ENCODE peak calls at places on chromosomes 13 and 19, in seven cellular contexts. One of them, this sample, is unnamed.
A peak's percentile ranks its signal among the peaks of the same experiment; 100 is the strongest.

GRCh38 chr19:46605356-46605821 is 4.3 kb downstream of the CALM3 start:
- DNase-seq in GM13976: peak; percentile 5
- DNase-seq in Peyer's patch: no peak
- DNase-seq in H9: no peak
- DNase-seq in foreskin keratinocyte: no peak
- DNase-seq in astrocyte of the cerebellum: no peak
- DNase-seq in transverse colon: no peak
- DNase-seq in this sample: no peak

GRCh38 chr19:17513801-17514200 is 2.4 kb downstream of the PGLS start:
- DNase-seq in GM13976: no peak
- DNase-seq in Peyer's patch: no peak
- DNase-seq in H9: no peak
- DNase-seq in foreskin keratinocyte: peak; percentile 34
- DNase-seq in astrocyte of the cerebellum: no peak
- DNase-seq in transverse colon: no peak
- DNase-seq in this sample: no peak

GRCh38 chr13:50379584-50379983 is 364.3 kb downstream of the KCNRG start:
- DNase-seq in GM13976: no peak
- DNase-seq in Peyer's patch: no peak
- DNase-seq in H9: no peak
- DNase-seq in foreskin keratinocyte: no peak
- DNase-seq in astrocyte of the cerebellum: no peak
- DNase-seq in transverse colon: no peak
- DNase-seq in this sample: no peak

GRCh38 chr19:28294395-28294794 is 918.6 kb downstream of the UQCRFS1 start:
- DNase-seq in GM13976: no peak
- DNase-seq in Peyer's patch: no peak
- DNase-seq in H9: no peak
- DNase-seq in foreskin keratinocyte: no peak
- DNase-seq in astrocyte of the cerebellum: peak; percentile 32
- DNase-seq in transverse colon: peak; percentile 21
- DNase-seq in this sample: no peak

GRCh38 chr19:28159065-28159464 is 1053.9 kb downstream of the UQCRFS1 start:
- DNase-seq in GM13976: no peak
- DNase-seq in Peyer's patch: no peak
- DNase-seq in H9: no peak
- DNase-seq in foreskin keratinocyte: no peak
- DNase-seq in astrocyte of the cerebellum: no peak
- DNase-seq in transverse colon: no peak
- DNase-seq in this sample: no peak

GRCh38 chr19:58586131-58586765 is 13.1 kb upstream of the MZF1 start:
- DNase-seq in GM13976: no peak
- DNase-seq in Peyer's patch: no peak
- DNase-seq in H9: no peak
- DNase-seq in foreskin keratinocyte: no peak
- DNase-seq in astrocyte of the cerebellum: no peak
- DNase-seq in transverse colon: no peak
- DNase-seq in this sample: no peak

GRCh38 chr13:30892966-30893365 is 13.1 kb upstream of the MEDAG start:
- DNase-seq in GM13976: no peak
- DNase-seq in Peyer's patch: no peak
- DNase-seq in H9: peak; percentile 83
- DNase-seq in foreskin keratinocyte: no peak
- DNase-seq in astrocyte of the cerebellum: no peak
- DNase-seq in transverse colon: no peak
- DNase-seq in this sample: no peak

GRCh38 chr13:33873251-33873908 is 55.4 kb downstream of the RFC3 start:
- DNase-seq in GM13976: no peak
- DNase-seq in Peyer's patch: no peak
- DNase-seq in H9: no peak
- DNase-seq in foreskin keratinocyte: no peak
- DNase-seq in astrocyte of the cerebellum: no peak
- DNase-seq in transverse colon: no peak
- DNase-seq in this sample: no peak

GRCh38 chr19:658059-658839 is 4.8 kb downstream of the RNF126 start:
- DNase-seq in GM13976: no peak
- DNase-seq in Peyer's patch: no peak
- DNase-seq in H9: no peak
- DNase-seq in foreskin keratinocyte: no peak
- DNase-seq in astrocyte of the cerebellum: no peak
- DNase-seq in transverse colon: no peak
- DNase-seq in this sample: no peak

GRCh38 chr19:13441810-13442512 is 64.3 kb downstream of the CACNA1A start:
- DNase-seq in GM13976: peak; percentile 52
- DNase-seq in Peyer's patch: no peak
- DNase-seq in H9: peak; percentile 73
- DNase-seq in foreskin keratinocyte: no peak
- DNase-seq in astrocyte of the cerebellum: peak; percentile 35
- DNase-seq in transverse colon: peak; percentile 20
- DNase-seq in this sample: peak; percentile 27

GRCh38 chr13:44218501-44219240 is 155.0 kb upstream of the SERP2 start:
- DNase-seq in GM13976: no peak
- DNase-seq in Peyer's patch: no peak
- DNase-seq in H9: no peak
- DNase-seq in foreskin keratinocyte: no peak
- DNase-seq in astrocyte of the cerebellum: no peak
- DNase-seq in transverse colon: peak; percentile 60
- DNase-seq in this sample: no peak

GRCh38 chr13:110343241-110343865 is 36.3 kb downstream of the COL4A2 start:
- DNase-seq in GM13976: no peak
- DNase-seq in Peyer's patch: no peak
- DNase-seq in H9: no peak
- DNase-seq in foreskin keratinocyte: peak; percentile 94
- DNase-seq in astrocyte of the cerebellum: no peak
- DNase-seq in transverse colon: no peak
- DNase-seq in this sample: no peak

GRCh38 chr13:40375522-40376171 is 290.8 kb downstream of the FOXO1 start:
- DNase-seq in GM13976: no peak
- DNase-seq in Peyer's patch: no peak
- DNase-seq in H9: no peak
- DNase-seq in foreskin keratinocyte: no peak
- DNase-seq in astrocyte of the cerebellum: no peak
- DNase-seq in transverse colon: no peak
- DNase-seq in this sample: no peak

DNA sequence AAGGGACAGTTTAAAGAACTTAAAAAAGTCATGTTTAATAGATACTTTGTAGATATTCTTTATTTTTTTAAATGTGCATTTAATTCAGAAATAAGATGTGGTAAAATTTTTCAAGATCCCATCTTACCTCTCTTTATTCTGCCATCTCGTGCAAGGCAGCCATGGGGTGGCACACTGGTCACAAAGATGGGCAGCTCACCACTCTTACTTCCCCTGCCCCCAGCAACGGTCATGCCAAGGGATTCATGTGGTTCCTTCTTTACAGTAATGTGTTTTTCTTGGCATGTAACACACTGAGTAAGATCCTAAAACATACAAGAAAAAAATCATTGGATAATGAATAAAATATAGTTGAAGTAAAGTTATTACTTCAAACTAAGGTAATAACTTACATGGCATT is 64.2 kb downstream of the LNX2 start:
- DNase-seq in GM13976: no peak
- DNase-seq in Peyer's patch: no peak
- DNase-seq in H9: no peak
- DNase-seq in foreskin keratinocyte: no peak
- DNase-seq in astrocyte of the cerebellum: peak; percentile 62
- DNase-seq in transverse colon: no peak
- DNase-seq in this sample: no peak
- TF ChIP-seq CTCF in GM13976: no peak
- TF ChIP-seq CTCF in Peyer's patch: no peak
- TF ChIP-seq CTCF in H9: no peak
- TF ChIP-seq CTCF in foreskin keratinocyte: no peak
- TF ChIP-seq CTCF in astrocyte of the cerebellum: peak; percentile 26
- TF ChIP-seq CTCF in transverse colon: no peak
- TF ChIP-seq CTCF in this sample: peak; percentile 17

DNA sequence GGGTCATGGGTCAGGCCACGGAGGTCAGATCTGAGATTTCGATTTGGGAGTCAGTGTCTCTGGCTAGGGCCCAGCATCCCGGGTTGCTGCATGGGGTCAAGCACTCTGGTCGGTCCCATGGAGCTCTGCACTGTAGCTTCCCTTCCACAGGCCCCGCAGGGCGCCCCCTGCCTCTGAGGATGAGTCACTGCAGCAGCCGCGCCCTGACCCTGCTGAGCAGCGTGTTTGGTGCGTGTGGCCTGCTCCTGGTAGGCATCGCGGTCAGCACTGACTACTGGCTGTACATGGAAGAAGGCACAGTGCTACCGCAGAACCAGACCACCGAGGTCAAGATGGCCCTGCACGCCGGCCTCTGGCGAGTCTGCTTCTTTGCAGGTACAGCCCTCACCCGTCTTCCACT is 3.6 kb downstream of the CACNG7 start:
- DNase-seq in GM13976: peak; percentile 44
- DNase-seq in Peyer's patch: no peak
- DNase-seq in H9: peak; percentile 85
- DNase-seq in foreskin keratinocyte: no peak
- DNase-seq in astrocyte of the cerebellum: no peak
- DNase-seq in transverse colon: no peak
- DNase-seq in this sample: peak; percentile 23
- TF ChIP-seq CTCF in GM13976: no peak
- TF ChIP-seq CTCF in Peyer's patch: no peak
- TF ChIP-seq CTCF in H9: peak; percentile 94
- TF ChIP-seq CTCF in foreskin keratinocyte: peak; percentile 15
- TF ChIP-seq CTCF in astrocyte of the cerebellum: peak; percentile 12
- TF ChIP-seq CTCF in transverse colon: no peak
- TF ChIP-seq CTCF in this sample: peak; percentile 26

DNA sequence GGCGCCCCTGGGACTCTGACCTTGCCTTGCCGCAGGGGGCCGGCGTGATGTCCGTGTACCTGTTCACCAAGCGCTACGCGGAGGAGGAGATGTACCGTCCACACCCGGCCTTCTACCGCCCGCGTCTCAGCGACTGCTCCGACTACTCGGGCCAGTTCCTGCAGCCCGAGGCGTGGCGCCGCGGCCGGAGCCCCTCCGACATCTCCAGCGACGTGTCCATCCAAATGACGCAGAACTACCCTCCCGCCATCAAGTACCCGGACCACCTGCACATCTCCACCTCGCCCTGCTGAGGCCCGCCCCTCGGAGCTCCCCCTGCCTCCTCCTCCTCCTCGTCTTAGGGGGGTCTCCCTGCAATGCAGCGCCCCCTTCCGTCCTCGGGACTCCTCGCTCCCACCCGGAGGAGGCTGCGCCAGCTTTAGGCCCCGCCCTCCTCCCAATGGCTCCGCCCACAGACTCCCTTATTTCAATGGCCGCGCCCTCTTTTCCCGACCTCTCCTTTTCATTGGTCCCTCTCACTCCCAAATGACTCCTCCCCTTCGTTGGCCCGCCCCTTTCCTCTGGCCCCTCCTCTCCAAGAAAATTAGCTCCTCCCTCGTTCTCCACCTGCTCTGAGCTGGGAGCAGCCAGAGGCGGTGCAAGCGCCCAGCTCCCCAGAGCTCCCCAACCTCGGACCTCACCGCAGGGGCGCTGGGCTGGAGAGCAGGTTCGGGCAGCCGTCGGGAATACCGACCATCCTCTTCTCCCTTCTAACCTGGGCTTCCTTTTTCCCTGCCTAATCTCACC is 20.5 kb upstream of the CACNG8 start:
- DNase-seq in GM13976: no peak
- DNase-seq in Peyer's patch: no peak
- DNase-seq in H9: peak; percentile 97
- DNase-seq in foreskin keratinocyte: no peak
- DNase-seq in astrocyte of the cerebellum: no peak
- DNase-seq in transverse colon: no peak
- DNase-seq in this sample: no peak
- TF ChIP-seq CTCF in GM13976: no peak
- TF ChIP-seq CTCF in Peyer's patch: no peak
- TF ChIP-seq CTCF in H9: peak; percentile 96
- TF ChIP-seq CTCF in foreskin keratinocyte: no peak
- TF ChIP-seq CTCF in astrocyte of the cerebellum: no peak
- TF ChIP-seq CTCF in transverse colon: no peak
- TF ChIP-seq CTCF in this sample: no peak

GRCh38 chr13:73401769-73402168 is 343.0 kb downstream of the KLF5 start:
- DNase-seq in GM13976: no peak
- DNase-seq in Peyer's patch: no peak
- DNase-seq in H9: no peak
- DNase-seq in foreskin keratinocyte: no peak
- DNase-seq in astrocyte of the cerebellum: no peak
- DNase-seq in transverse colon: no peak
- DNase-seq in this sample: no peak
- TF ChIP-seq CTCF in GM13976: no peak
- TF ChIP-seq CTCF in Peyer's patch: no peak
- TF ChIP-seq CTCF in H9: peak; percentile 57
- TF ChIP-seq CTCF in foreskin keratinocyte: peak; percentile 48
- TF ChIP-seq CTCF in astrocyte of the cerebellum: no peak
- TF ChIP-seq CTCF in transverse colon: no peak
- TF ChIP-seq CTCF in this sample: no peak

GRCh38 chr19:2332341-2333026 is 4.0 kb downstream of the SPPL2B start:
- DNase-seq in GM13976: peak; percentile 75
- DNase-seq in Peyer's patch: peak; percentile 74
- DNase-seq in H9: no peak
- DNase-seq in foreskin keratinocyte: no peak
- DNase-seq in astrocyte of the cerebellum: no peak
- DNase-seq in transverse colon: peak; percentile 69
- DNase-seq in this sample: peak; percentile 75

GRCh38 chr19:2334426-2334825 is 5.9 kb downstream of the SPPL2B start:
- DNase-seq in GM13976: no peak
- DNase-seq in Peyer's patch: no peak
- DNase-seq in H9: no peak
- DNase-seq in foreskin keratinocyte: no peak
- DNase-seq in astrocyte of the cerebellum: no peak
- DNase-seq in transverse colon: no peak
- DNase-seq in this sample: no peak

GRCh38 chr19:2333027-2333806 is 4.7 kb downstream of the SPPL2B start:
- DNase-seq in GM13976: no peak
- DNase-seq in Peyer's patch: peak; percentile 83
- DNase-seq in H9: no peak
- DNase-seq in foreskin keratinocyte: no peak
- DNase-seq in astrocyte of the cerebellum: no peak
- DNase-seq in transverse colon: peak; percentile 64
- DNase-seq in this sample: no peak

GRCh38 chr19:2334986-2335846 is 6.7 kb downstream of the SPPL2B start:
- DNase-seq in GM13976: no peak
- DNase-seq in Peyer's patch: no peak
- DNase-seq in H9: no peak
- DNase-seq in foreskin keratinocyte: no peak
- DNase-seq in astrocyte of the cerebellum: no peak
- DNase-seq in transverse colon: no peak
- DNase-seq in this sample: no peak

GRCh38 chr19:2333807-2334211 is 5.3 kb downstream of the SPPL2B start:
- DNase-seq in GM13976: no peak
- DNase-seq in Peyer's patch: no peak
- DNase-seq in H9: no peak
- DNase-seq in foreskin keratinocyte: no peak
- DNase-seq in astrocyte of the cerebellum: no peak
- DNase-seq in transverse colon: no peak
- DNase-seq in this sample: no peak
- TF ChIP-seq CTCF in GM13976: no peak
- TF ChIP-seq CTCF in Peyer's patch: no peak
- TF ChIP-seq CTCF in H9: peak; percentile 39
- TF ChIP-seq CTCF in foreskin keratinocyte: no peak
- TF ChIP-seq CTCF in astrocyte of the cerebellum: no peak
- TF ChIP-seq CTCF in transverse colon: no peak
- TF ChIP-seq CTCF in this sample: peak; percentile 14

GRCh38 chr19:35140898-35141626 is 2.0 kb upstream of the FXYD7 start:
- DNase-seq in GM13976: peak; percentile 100
- DNase-seq in Peyer's patch: peak; percentile 97
- DNase-seq in H9: peak; percentile 98
- DNase-seq in foreskin keratinocyte: peak; percentile 79
- DNase-seq in astrocyte of the cerebellum: peak; percentile 40
- DNase-seq in transverse colon: peak; percentile 97
- DNase-seq in this sample: peak; percentile 100
- TF ChIP-seq CTCF in GM13976: peak; percentile 57
- TF ChIP-seq CTCF in Peyer's patch: no peak
- TF ChIP-seq CTCF in H9: peak; percentile 43
- TF ChIP-seq CTCF in foreskin keratinocyte: peak; percentile 80
- TF ChIP-seq CTCF in astrocyte of the cerebellum: peak; percentile 19
- TF ChIP-seq CTCF in transverse colon: no peak
- TF ChIP-seq CTCF in this sample: peak; percentile 64

GRCh38 chr19:52069653-52070052 is 21.0 kb upstream of the ZNF432 start:
- DNase-seq in GM13976: no peak
- DNase-seq in Peyer's patch: no peak
- DNase-seq in H9: no peak
- DNase-seq in foreskin keratinocyte: no peak
- DNase-seq in astrocyte of the cerebellum: no peak
- DNase-seq in transverse colon: no peak
- DNase-seq in this sample: no peak
- TF ChIP-seq CTCF in GM13976: no peak
- TF ChIP-seq CTCF in Peyer's patch: no peak
- TF ChIP-seq CTCF in H9: no peak
- TF ChIP-seq CTCF in foreskin keratinocyte: no peak
- TF ChIP-seq CTCF in astrocyte of the cerebellum: no peak
- TF ChIP-seq CTCF in transverse colon: no peak
- TF ChIP-seq CTCF in this sample: no peak